ENCODE peak calls at places on chromosomes 1 and 21, in eight cellular contexts. B is brain microvascular endothelial cell; P is CD4-positive, CD25-positive, alpha-beta regulatory T cell; A is upper lobe of right lung; L is CD8-positive, alpha-beta memory T cell; O is mesendoderm; U is psoas muscle; Y is Panc1. N is an unnamed sample.

GRCh38 chr1:226428348-226429050 is 20.6 kb upstream of the PARP1 start:
- DNase-seq in P (no peak), O (no peak), B (no peak), Y (no peak), A (no peak), L (no peak), U (no peak), N (no peak)

GRCh38 chr1:116179886-116180474 is 68.8 kb downstream of the MAB21L3 start:
- DNase-seq in Y (no peak), A (no peak), O (no peak), P (no peak), U (no peak), B (no peak), L (no peak), N (no peak)

GRCh38 chr1:227312364-227313025 is 5.8 kb downstream of the CDC42BPA start:
- DNase-seq in U (no peak), A (no peak), Y (no peak), B (no peak), L (no peak), P (no peak), O (no peak), N (no peak)

GRCh38 chr1:150272379-150272840 is at the start of gene C1orf54:
- DNase-seq in O (peak; percentile 84), P (no peak), U (peak; percentile 66), Y (no peak), A (no peak), L (no peak), B (peak; percentile 64), N (peak; percentile 68)

GRCh38 chr1:150516050-150516591 is 569 bp downstream of the FALEC start:
- DNase-seq in B (no peak), P (peak; percentile 28), U (no peak), A (no peak), Y (no peak), L (no peak), O (peak; percentile 50), N (no peak)

GRCh38 chr1:52602328-52603300 is at the start of gene GPX7:
- DNase-seq in L (peak; percentile 70), A (peak; percentile 77), O (peak; percentile 74), B (peak; percentile 11), Y (no peak), P (peak; percentile 79), U (peak; percentile 47), N (peak; percentile 68)

GRCh38 chr1:165152727-165153126 is 203.8 kb downstream of the LMX1A start:
- DNase-seq in A (no peak), L (no peak), B (no peak), Y (no peak), U (no peak), P (no peak), O (peak; percentile 62), N (peak; percentile 61)

GRCh38 chr1:67788907-67789306 is 44.4 kb downstream of the GNG12 start:
- DNase-seq in P (no peak), Y (no peak), A (no peak), L (no peak), O (no peak), B (no peak), U (no peak), N (no peak)

GRCh38 chr1:119773711-119774241 is 5.1 kb upstream of the HMGCS2 start:
- DNase-seq in P (no peak), L (no peak), A (no peak), B (no peak), Y (no peak), U (no peak), O (peak; percentile 85), N (peak; percentile 59)

GRCh38 chr1:224644553-224645154 is 28.5 kb downstream of the CNIH3 start:
- DNase-seq in B (peak; percentile 41), L (peak; percentile 48), U (no peak), O (peak; percentile 84), A (no peak), P (peak; percentile 67), Y (peak; percentile 54), N (peak; percentile 63)

GRCh38 chr1:2230781-2231666 is 2.9 kb downstream of the SKI start:
- DNase-seq in O (no peak), A (peak; percentile 75), L (peak; percentile 77), Y (no peak), B (no peak), P (peak; percentile 68), U (no peak), N (peak; percentile 22)

GRCh38 chr1:153474349-153474748 is 13.9 kb upstream of the S100A7 start:
- DNase-seq in U (no peak), A (no peak), Y (no peak), P (no peak), O (no peak), L (no peak), B (no peak), N (no peak)

GRCh38 chr1:55081188-55081904 is 42.0 kb downstream of the PCSK9 start:
- DNase-seq in Y (no peak), U (no peak), B (peak; percentile 80), O (peak; percentile 83), A (no peak), L (no peak), P (no peak), N (peak; percentile 83)

GRCh38 chr1:210817385-210818275 is 316.3 kb downstream of the KCNH1 start:
- DNase-seq in B (no peak), A (no peak), P (no peak), Y (no peak), U (no peak), O (no peak), L (no peak), N (no peak)

GRCh38 chr1:184113251-184113650 is 61.7 kb downstream of the TSEN15 start:
- DNase-seq in A (no peak), O (peak; percentile 2), L (no peak), Y (no peak), U (no peak), B (no peak), P (no peak), N (peak; percentile 28)

GRCh38 chr1:226201029-226201593 is 14.6 kb upstream of the ACBD3 start:
- DNase-seq in L (no peak), U (no peak), B (no peak), P (peak; percentile 40), Y (no peak), O (peak; percentile 72), A (no peak), N (peak; percentile 42)

GRCh38 chr1:248890549-248891498 is 15.2 kb upstream of the PGBD2 start:
- DNase-seq in O (no peak), Y (no peak), A (no peak), L (no peak), B (no peak), U (no peak), P (no peak), N (no peak)

GRCh38 chr1:115679141-115679611 is 37.4 kb downstream of the VANGL1 start:
- DNase-seq in B (peak; percentile 45), O (peak; percentile 66), A (no peak), Y (no peak), L (no peak), P (no peak), U (peak; percentile 50), N (no peak)

GRCh38 chr1:6600410-6601048 is 2.1 kb downstream of the KLHL21 start:
- DNase-seq in B (no peak), L (no peak), U (no peak), Y (no peak), O (no peak), P (no peak), A (no peak), N (no peak)

GRCh38 chr21:34926784-34927548 is 122.1 kb downstream of the RUNX1 start:
- DNase-seq in A (no peak), Y (no peak), L (no peak), B (no peak), U (no peak), O (peak; percentile 22), P (no peak), N (peak; percentile 23)

GRCh38 chr1:16142383-16142995 is 13.4 kb downstream of the EPHA2 start:
- DNase-seq in U (no peak), A (no peak), P (no peak), O (no peak), Y (no peak), L (no peak), B (no peak), N (no peak)
- H3K27ac ChIP-seq in U (peak overlapping the region; percentile 41), A (peak overlapping the region; percentile 51), P (no peak overlapping the region), O (no peak overlapping the region), Y (peak overlapping the region; percentile 83), L (no peak overlapping the region), B (no peak overlapping the region), N (peak overlapping the region; percentile 95)

GRCh38 chr1:94119796-94120590 is 955 bp downstream of the ABCA4 start:
- DNase-seq in Y (no peak), B (no peak), U (no peak), L (no peak), O (no peak), P (no peak), A (no peak), N (peak; percentile 61)
- H3K4me3 ChIP-seq in Y (no peak overlapping the region), B (no peak overlapping the region), U (no peak overlapping the region), L (no peak overlapping the region), O (no peak overlapping the region), P (no peak overlapping the region), A (no peak overlapping the region), N (no peak overlapping the region)

GRCh38 chr1:12600880-12601633 is 17.0 kb downstream of the DHRS3 start:
- DNase-seq in U (no peak), O (peak; percentile 79), P (peak; percentile 57), L (peak; percentile 63), A (no peak), B (no peak), Y (no peak), N (peak; percentile 65)
- H3K27ac ChIP-seq in U (peak overlapping the region; percentile 32), O (no peak overlapping the region), P (no peak overlapping the region), L (no peak overlapping the region), A (peak overlapping the region; percentile 13), B (peak overlapping the region; percentile 99), Y (peak overlapping the region; percentile 96), N (no peak overlapping the region)

DNA sequence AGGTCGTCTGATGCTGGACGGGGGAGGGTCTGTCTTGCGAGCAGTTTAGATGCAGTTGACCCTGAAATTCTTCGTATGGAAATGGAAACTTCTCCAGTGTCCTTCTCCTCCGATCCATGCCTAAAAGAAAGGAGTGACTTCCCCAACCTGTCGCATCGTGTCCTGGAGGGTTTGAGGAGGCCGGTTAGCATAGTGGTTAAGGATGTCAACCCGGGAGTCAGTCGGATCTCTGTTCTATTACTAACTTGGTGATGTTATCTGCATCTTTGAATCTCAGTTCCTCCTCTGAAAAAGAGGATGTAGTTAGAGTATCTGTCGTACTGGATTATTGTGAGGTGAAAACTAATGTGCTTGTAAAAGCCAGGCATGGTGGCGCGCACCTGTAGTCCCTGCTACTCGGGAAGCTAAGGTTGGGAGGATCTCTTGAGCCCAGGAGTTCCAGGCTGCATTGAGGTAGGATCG is 700 bp downstream of the ZBTB8B start:
- DNase-seq in L (no peak), O (peak; percentile 21), Y (no peak), A (no peak), P (no peak), B (no peak), U (no peak), N (no peak)
- H3K4me3 ChIP-seq in L (no peak overlapping the region), O (peak overlapping the region; percentile 73), Y (peak overlapping the region; percentile 53), A (peak overlapping the region; percentile 48), P (no peak overlapping the region), B (peak overlapping the region; percentile 56), U (peak overlapping the region; percentile 68), N (peak overlapping the region; percentile 64)

GRCh38 chr1:221759436-221759835 is 17.5 kb upstream of the DUSP10 start:
- DNase-seq in P (no peak), U (no peak), Y (no peak), O (no peak), A (no peak), L (no peak), B (peak; percentile 28), N (no peak)
- H3K27ac ChIP-seq in P (no peak overlapping the region), U (no peak overlapping the region), Y (no peak overlapping the region), O (no peak overlapping the region), A (no peak overlapping the region), L (no peak overlapping the region), B (no peak overlapping the region), N (no peak overlapping the region)

GRCh38 chr1:232575524-232576040 is 54.4 kb downstream of the SIPA1L2 start:
- DNase-seq in L (no peak), U (no peak), Y (no peak), P (no peak), B (no peak), A (no peak), O (no peak), N (no peak)
- H3K4me3 ChIP-seq in L (no peak overlapping the region), U (no peak overlapping the region), Y (peak overlapping the region; percentile 12), P (no peak overlapping the region), B (no peak overlapping the region), A (no peak overlapping the region), O (no peak overlapping the region), N (no peak overlapping the region)